ENCODE peak calls at places on chromosomes 5 and 9, in nine cellular contexts. W is spleen, G is prostate gland, T is Panc1, I is HCT116, R is esophagus muscularis mucosa, H is HepG2, V is transverse colon, Q is endothelial cell of umbilical vein. L is an unnamed sample.

GRCh38 chr5:155459889-155460500 is 446.4 kb downstream of the KIF4B start:
- DNase-seq in I (no peak), H (peak; percentile 12), G (no peak), W (no peak), T (no peak), Q (no peak), R (peak; percentile 29), V (no peak), L (no peak)

GRCh38 chr9:79123419-79123818 is 448.3 kb upstream of the TLE4 start:
- DNase-seq in I (no peak), Q (no peak), W (no peak), V (no peak), T (no peak), G (no peak), R (no peak), H (no peak), L (no peak)

GRCh38 chr9:89878687-89879086 is 273.9 kb downstream of the GADD45G start:
- DNase-seq in R (peak; percentile 91), V (peak; percentile 47), W (peak; percentile 70), I (no peak), H (peak; percentile 12), T (no peak), G (peak; percentile 90), Q (no peak), L (peak; percentile 48)

GRCh38 chr9:30574355-30575151 is 1809.9 kb upstream of the ACO1 start:
- DNase-seq in V (no peak), Q (no peak), T (no peak), W (peak; percentile 62), H (no peak), I (no peak), G (no peak), R (no peak), L (no peak)

GRCh38 chr5:32123058-32123805 is 50.9 kb downstream of the GOLPH3 start:
- DNase-seq in G (no peak), I (no peak), T (no peak), W (no peak), Q (no peak), R (no peak), V (no peak), H (no peak), L (no peak)

GRCh38 chr9:81522721-81523551 is 166.4 kb downstream of the TLE1 start:
- DNase-seq in H (peak; percentile 77), I (peak; percentile 48), V (no peak), W (no peak), Q (peak; percentile 73), T (no peak), R (no peak), G (peak; percentile 22), L (no peak)

GRCh38 chr9:72753261-72753893 is 199.5 kb downstream of the ALDH1A1 start:
- DNase-seq in H (no peak), I (no peak), Q (peak; percentile 10), G (no peak), T (peak; percentile 7), R (no peak), W (no peak), V (no peak), L (no peak)

GRCh38 chr5:146967646-146968045 is 89.1 kb upstream of the PPP2R2B start:
- DNase-seq in G (no peak), R (no peak), H (no peak), Q (no peak), T (no peak), V (no peak), W (no peak), I (no peak), L (no peak)

GRCh38 chr9:92468206-92468605 is 14.1 kb downstream of the ASPN start:
- DNase-seq in R (no peak), I (no peak), W (no peak), V (no peak), G (no peak), T (no peak), H (no peak), Q (no peak), L (no peak)

GRCh38 chr5:27308151-27308550 is 269.8 kb upstream of the CDH9 start:
- DNase-seq in T (no peak), I (no peak), V (no peak), Q (no peak), R (no peak), G (no peak), W (no peak), H (no peak), L (no peak)

GRCh38 chr5:36242534-36243144 is 914 bp upstream of the NADK2 start:
- DNase-seq in W (peak; percentile 73), Q (no peak), R (no peak), V (peak; percentile 9), H (peak; percentile 19), T (no peak), I (no peak), G (no peak), L (no peak)

GRCh38 chr5:141914154-141914743 is 9.4 kb upstream of the DELE1 start:
- DNase-seq in G (no peak), T (no peak), Q (peak; percentile 9), V (peak; percentile 71), H (no peak), R (no peak), W (peak; percentile 93), I (no peak), L (peak; percentile 46)

GRCh38 chr5:139696894-139697658 is 48.9 kb downstream of the CXXC5 start:
- DNase-seq in R (peak; percentile 94), T (no peak), Q (peak; percentile 55), V (peak; percentile 59), I (no peak), H (peak; percentile 70), W (peak; percentile 86), G (peak; percentile 55), L (peak; percentile 63)

GRCh38 chr9:32502459-32502858 is 23.5 kb downstream of the RIGI start:
- DNase-seq in Q (peak; percentile 85), G (no peak), R (no peak), W (no peak), H (no peak), V (no peak), T (no peak), I (peak; percentile 41), L (no peak)

GRCh38 chr9:34463098-34463900 is 4.7 kb downstream of the DNAI1 start:
- DNase-seq in V (no peak), T (no peak), W (no peak), G (no peak), I (peak; percentile 37), H (no peak), R (no peak), Q (no peak), L (no peak)

GRCh38 chr5:99617335-99617734 is 688.5 kb upstream of the CHD1 start:
- DNase-seq in Q (no peak), I (no peak), G (no peak), T (no peak), H (no peak), R (no peak), V (no peak), W (no peak), L (no peak)

GRCh38 chr5:99614888-99615287 is 686.1 kb upstream of the CHD1 start:
- DNase-seq in Q (no peak), I (no peak), H (no peak), R (no peak), V (no peak), G (no peak), T (no peak), W (no peak), L (no peak)
- TF ChIP-seq POLR2AphosphoS5 in Q (no peak), I (no peak), H (no peak), R (no peak), V (no peak), G (no peak), T (no peak), W (no peak), L (no peak)

GRCh38 chr5:14213813-14214585 is 70.9 kb downstream of the TRIO start:
- DNase-seq in V (no peak), I (no peak), T (no peak), G (no peak), R (no peak), H (peak; percentile 59), Q (no peak), W (no peak), L (no peak)
- H3K4me3 ChIP-seq in V (peak overlapping the region; percentile 25), I (no peak overlapping the region), T (peak overlapping the region; percentile 2), G (no peak overlapping the region), R (no peak overlapping the region), H (no peak overlapping the region), Q (no peak overlapping the region), W (no peak overlapping the region), L (no peak overlapping the region)

GRCh38 chr5:151146003-151146524 is 11.5 kb downstream of the ANXA6 start:
- DNase-seq in V (no peak), W (no peak), T (no peak), Q (peak; percentile 31), I (no peak), G (no peak), H (no peak), R (no peak), L (no peak)

GRCh38 chr5:151150484-151151262 is 6.9 kb downstream of the ANXA6 start:
- DNase-seq in W (peak; percentile 89), Q (peak; percentile 38), V (peak; percentile 61), I (no peak), H (no peak), T (no peak), R (no peak), G (no peak), L (peak; percentile 31)

GRCh38 chr5:151147033-151147432 is 10.5 kb downstream of the ANXA6 start:
- DNase-seq in V (no peak), W (no peak), T (no peak), I (no peak), G (no peak), Q (no peak), R (no peak), H (no peak), L (no peak)

GRCh38 chr5:151151263-151151660 is 6.3 kb downstream of the ANXA6 start:
- DNase-seq in T (no peak), I (no peak), V (no peak), R (no peak), Q (no peak), H (no peak), W (no peak), G (no peak), L (no peak)

GRCh38 chr5:151148583-151148982 is 9.0 kb downstream of the ANXA6 start:
- DNase-seq in Q (no peak), T (no peak), W (no peak), G (no peak), H (no peak), R (no peak), I (no peak), V (no peak), L (no peak)
- H3K4me1 ChIP-seq in Q (peaks cover 20% of the 10 kb centered on the region), T (no peaks in the 10 kb centered on the region), W (peaks cover 100% of the 10 kb centered on the region), G (peaks cover 5% of the 10 kb centered on the region), H (peaks cover 39% of the 10 kb centered on the region), R (peaks cover 99% of the 10 kb centered on the region), I (no peaks in the 10 kb centered on the region), V (peaks cover 57% of the 10 kb centered on the region), L (peaks cover 98% of the 10 kb centered on the region)

DNA sequence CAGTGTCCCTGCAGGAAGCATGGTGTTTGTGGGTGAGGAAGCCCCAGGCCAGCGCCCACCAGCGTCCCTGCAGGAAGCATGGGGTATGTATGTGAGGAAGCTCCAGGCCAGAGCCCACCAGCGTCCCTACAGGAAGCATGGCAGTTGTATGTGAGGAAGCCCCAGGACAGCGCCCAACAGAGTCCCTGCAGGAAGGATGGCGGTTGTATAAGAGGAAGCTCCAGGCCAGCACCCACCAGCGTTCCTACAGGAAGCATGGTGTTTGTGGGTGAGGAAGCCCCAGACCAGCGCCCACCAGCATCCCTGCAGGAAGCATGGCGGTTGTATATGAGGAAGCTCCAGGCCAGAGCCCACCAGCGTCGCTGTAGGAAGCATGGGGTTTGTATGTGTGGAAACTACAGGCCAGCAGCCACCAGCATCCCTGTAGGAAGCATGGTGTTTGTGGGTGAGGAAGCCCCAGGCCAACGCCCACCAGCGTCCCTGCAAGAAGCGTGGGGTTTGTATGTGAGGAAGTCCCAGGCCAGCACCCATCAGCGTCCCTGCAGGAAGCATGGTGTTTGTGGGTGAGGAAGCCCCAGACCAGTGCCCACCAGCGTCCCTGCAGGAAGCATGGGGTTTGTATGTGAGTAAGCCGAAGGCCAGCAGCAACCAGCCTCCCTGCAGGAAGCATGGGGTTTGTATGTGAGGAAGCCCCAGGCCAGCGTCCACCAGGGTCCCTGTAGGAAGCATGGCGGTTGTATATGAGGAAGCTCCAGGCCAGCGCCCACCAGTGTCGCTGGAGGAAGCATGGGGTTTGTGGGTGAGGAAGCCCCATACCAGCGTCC is 79.2 kb downstream of the DAP start:
- DNase-seq in Q (no peak), T (no peak), G (no peak), R (no peak), I (no peak), W (no peak), H (no peak), V (no peak), L (no peak)
- TF ChIP-seq POLR2AphosphoS5 in Q (no peak), T (no peak), G (no peak), R (no peak), I (no peak), W (no peak), H (no peak), V (no peak), L (no peak)